ENCODE peak calls at places on chromosomes 5 and 9, in ten cellular contexts. One of them, this sample, is unnamed.

GRCh38 chr5:42230839-42231238 is 192.4 kb upstream of the GHR start:
- DNase-seq in amygdala: no peak
- DNase-seq in RPMI8226: no peak
- DNase-seq in B cell: no peak
- DNase-seq in NAMALWA: no peak
- DNase-seq in lower lobe of right lung: no peak
- DNase-seq in mammary epithelial cell: no peak
- DNase-seq in left cardiac atrium: no peak
- DNase-seq in GM18507: no peak
- DNase-seq in endothelial cell: no peak
- DNase-seq in this sample: no peak

GRCh38 chr9:102551346-102551745 is 443.8 kb upstream of the CYLC2 start:
- DNase-seq in amygdala: no peak
- DNase-seq in RPMI8226: no peak
- DNase-seq in B cell: no peak
- DNase-seq in NAMALWA: no peak
- DNase-seq in lower lobe of right lung: no peak
- DNase-seq in mammary epithelial cell: no peak
- DNase-seq in left cardiac atrium: no peak
- DNase-seq in GM18507: no peak
- DNase-seq in endothelial cell: no peak
- DNase-seq in this sample: no peak

GRCh38 chr9:38179965-38180364 is 110.9 kb upstream of the SHB start:
- DNase-seq in amygdala: no peak
- DNase-seq in RPMI8226: no peak
- DNase-seq in B cell: no peak
- DNase-seq in NAMALWA: no peak
- DNase-seq in lower lobe of right lung: no peak
- DNase-seq in mammary epithelial cell: no peak
- DNase-seq in left cardiac atrium: no peak
- DNase-seq in GM18507: no peak
- DNase-seq in endothelial cell: no peak
- DNase-seq in this sample: no peak

GRCh38 chr5:82349651-82350050 is 71.5 kb upstream of the RPS23 start:
- DNase-seq in amygdala: peak; percentile 21
- DNase-seq in RPMI8226: peak; percentile 49
- DNase-seq in B cell: no peak
- DNase-seq in NAMALWA: peak; percentile 51
- DNase-seq in lower lobe of right lung: no peak
- DNase-seq in mammary epithelial cell: no peak
- DNase-seq in left cardiac atrium: peak; percentile 36
- DNase-seq in GM18507: no peak
- DNase-seq in endothelial cell: peak; percentile 63
- DNase-seq in this sample: peak; percentile 38

GRCh38 chr9:121684381-121685145 is 33.1 kb downstream of the DAB2IP start:
- DNase-seq in amygdala: no peak
- DNase-seq in RPMI8226: peak; percentile 46
- DNase-seq in B cell: no peak
- DNase-seq in NAMALWA: peak; percentile 38
- DNase-seq in lower lobe of right lung: peak; percentile 64
- DNase-seq in mammary epithelial cell: no peak
- DNase-seq in left cardiac atrium: peak; percentile 53
- DNase-seq in GM18507: peak; percentile 26
- DNase-seq in endothelial cell: peak; percentile 69
- DNase-seq in this sample: peak; percentile 65

GRCh38 chr9:109031241-109031640 is 17.9 kb upstream of the CTNNAL1 start:
- DNase-seq in amygdala: no peak
- DNase-seq in RPMI8226: no peak
- DNase-seq in B cell: no peak
- DNase-seq in NAMALWA: no peak
- DNase-seq in lower lobe of right lung: no peak
- DNase-seq in mammary epithelial cell: peak; percentile 59
- DNase-seq in left cardiac atrium: no peak
- DNase-seq in GM18507: no peak
- DNase-seq in endothelial cell: no peak
- DNase-seq in this sample: no peak

GRCh38 chr9:124532897-124533296 is 25.7 kb upstream of the NR5A1 start:
- DNase-seq in amygdala: no peak
- DNase-seq in RPMI8226: no peak
- DNase-seq in B cell: no peak
- DNase-seq in NAMALWA: no peak
- DNase-seq in lower lobe of right lung: no peak
- DNase-seq in mammary epithelial cell: no peak
- DNase-seq in left cardiac atrium: no peak
- DNase-seq in GM18507: no peak
- DNase-seq in endothelial cell: no peak
- DNase-seq in this sample: no peak

GRCh38 chr5:65152131-65152530 is 329.6 kb downstream of the ADAMTS6 start:
- DNase-seq in amygdala: no peak
- DNase-seq in RPMI8226: no peak
- DNase-seq in B cell: no peak
- DNase-seq in NAMALWA: no peak
- DNase-seq in lower lobe of right lung: no peak
- DNase-seq in mammary epithelial cell: no peak
- DNase-seq in left cardiac atrium: no peak
- DNase-seq in GM18507: no peak
- DNase-seq in endothelial cell: no peak
- DNase-seq in this sample: peak; percentile 31

GRCh38 chr9:93976973-93977372 is 21.8 kb upstream of the BARX1 start:
- DNase-seq in amygdala: no peak
- DNase-seq in RPMI8226: no peak
- DNase-seq in B cell: no peak
- DNase-seq in NAMALWA: no peak
- DNase-seq in lower lobe of right lung: no peak
- DNase-seq in mammary epithelial cell: peak; percentile 72
- DNase-seq in left cardiac atrium: no peak
- DNase-seq in GM18507: no peak
- DNase-seq in endothelial cell: no peak
- DNase-seq in this sample: no peak

This sample was measured in Caco-2.